ENCODE peak calls at places on chromosomes 2 and 18, in six cellular contexts. X is NCI-H2171 treated with DMSO at 0.1 percent for 48 hours, U is M059J, C is C1 segment of cervical spinal cord, D is dorsolateral prefrontal cortex, Y is NCI-H460. R is an unnamed sample.
A peak's percentile ranks its signal among the peaks of the same experiment; 100 is the strongest.

GRCh38 chr2:145043399-145043834 is 523.5 kb upstream of the ZEB2 start:
- DNase-seq in D (no peak), C (peak; percentile 52), U (peak; percentile 34), Y (no peak), X (peak; percentile 19), R (no peak)

GRCh38 chr18:76452357-76452756 is 42.7 kb downstream of the ZNF516 start:
- DNase-seq in Y (no peak), U (no peak), D (no peak), C (no peak), X (no peak), R (no peak)

GRCh38 chr2:112480540-112481049 is 1.4 kb upstream of the TTL start:
- DNase-seq in X (peak; percentile 62), Y (no peak), U (no peak), D (no peak), C (no peak), R (no peak)

GRCh38 chr18:59200787-59201186 is 19.2 kb upstream of the GRP start:
- DNase-seq in D (no peak), Y (no peak), X (no peak), C (no peak), U (peak; percentile 60), R (no peak)

GRCh38 chr18:6055711-6056110 is 160.4 kb upstream of the TMEM200C start:
- DNase-seq in C (no peak), D (no peak), U (peak; percentile 82), Y (peak; percentile 54), X (no peak), R (no peak)

GRCh38 chr2:36625304-36625703 is 27.3 kb upstream of the FEZ2 start:
- DNase-seq in X (no peak), C (no peak), Y (no peak), D (no peak), U (no peak), R (no peak)

GRCh38 chr18:56469582-56469981 is 168.8 kb downstream of the TXNL1 start:
- DNase-seq in X (no peak), U (no peak), Y (no peak), C (no peak), D (no peak), R (no peak)

GRCh38 chr2:128367601-128368359 is 49.1 kb upstream of the HS6ST1 start:
- DNase-seq in Y (no peak), X (no peak), D (no peak), C (no peak), U (no peak), R (no peak)

GRCh38 chr2:226467221-226467620 is 332.4 kb downstream of the IRS1 start:
- DNase-seq in U (no peak), C (no peak), D (no peak), X (no peak), Y (no peak), R (no peak)

GRCh38 chr2:160220001-160220400 is 19.9 kb upstream of the ITGB6 start:
- DNase-seq in U (no peak), Y (no peak), D (no peak), C (no peak), X (no peak), R (no peak)

GRCh38 chr2:139142252-139142651 is 362.1 kb upstream of the NXPH2 start:
- DNase-seq in C (no peak), X (no peak), U (no peak), D (no peak), Y (peak; percentile 36), R (no peak)

GRCh38 chr2:101344173-101344572 is 35.7 kb upstream of the RNF149 start:
- DNase-seq in D (no peak), X (no peak), C (no peak), Y (no peak), U (no peak), R (no peak)

GRCh38 chr2:142825861-142826260 is 51.6 kb upstream of the KYNU start:
- DNase-seq in D (no peak), Y (no peak), X (no peak), C (no peak), U (peak; percentile 71), R (no peak)